ENCODE peak calls at places on chromosome 17, in six cellular contexts. L is SW480; S is activated T-helper 2 cell treated with anti-CD3 and anti-CD28 coated beads, Interferon-gamma antibody, Interleukin-2, Interleukin-4, amounts not matched to agents 10 μg/mL and 5 μg/mL and 100 μg/mL, durations not matched to agents 14 hours and 24 hours and 36 hours; N is activated T-cell treated with anti-CD3 and anti-CD28 coated beads, Interleukin-2, amount 50 U/mL, for 4 hours; X is activated CD4-positive, alpha-beta T cell treated with anti-CD3 and anti-CD28 coated beads, Interleukin-2, amount 50 U/mL, for 1 hour; P is HTR-8/SVneo. B is an unnamed sample.

GRCh38 chr17:80970044-80970761 is 21.4 kb upstream of the CHMP6 start:
- DNase-seq in L (peak; percentile 24), S (peak; percentile 22), N (peak; percentile 40), X (peak; percentile 53), P (peak; percentile 59), B (peak; percentile 32)

GRCh38 chr17:58324409-58325288 is 3.9 kb downstream of the TSPOAP1 start:
- DNase-seq in L (peak; percentile 42), S (no peak), N (no peak), X (no peak), P (no peak), B (peak; percentile 14)

GRCh38 chr17:79391808-79392233 is 219.0 kb downstream of the RBFOX3 start:
- DNase-seq in L (peak; percentile 73), S (peak; percentile 45), N (peak; percentile 63), X (peak; percentile 62), P (peak; percentile 84), B (peak; percentile 83)

GRCh38 chr17:83180996-83181481 is 101.6 kb downstream of the METRNL start:
- DNase-seq in L (no peak), S (peak; percentile 7), N (no peak), X (no peak), P (no peak), B (no peak)

GRCh38 chr17:6701719-6702118 is 11.4 kb downstream of the SLC13A5 start:
- DNase-seq in L (no peak), S (no peak), N (peak; percentile 16), X (peak; percentile 14), P (peak; percentile 60), B (peak; percentile 21)

GRCh38 chr17:48470388-48471034 is 40.5 kb upstream of the SKAP1 start:
- DNase-seq in L (peak; percentile 87), S (no peak), N (no peak), X (no peak), P (peak; percentile 69), B (no peak)

GRCh38 chr17:73833779-73834613 is 189.8 kb upstream of the SDK2 start:
- DNase-seq in L (no peak), S (no peak), N (no peak), X (no peak), P (no peak), B (no peak)

GRCh38 chr17:50274142-50274944 is at the start of gene TMEM92:
- DNase-seq in L (peak; percentile 46), S (no peak), N (no peak), X (no peak), P (no peak), B (peak; percentile 85)

GRCh38 chr17:43368740-43369506 is 29.9 kb upstream of the ARL4D start:
- DNase-seq in L (peak; percentile 90), S (peak; percentile 60), N (peak; percentile 59), X (peak; percentile 53), P (peak; percentile 25), B (peak; percentile 87)

GRCh38 chr17:10875984-10876555 is 38.2 kb upstream of the PIRT start:
- DNase-seq in L (peak; percentile 48), S (no peak), N (peak; percentile 6), X (peak; percentile 2), P (peak; percentile 31), B (peak; percentile 46)

GRCh38 chr17:47287639-47288038 is 34.0 kb downstream of the ITGB3 start:
- DNase-seq in L (no peak), S (no peak), N (no peak), X (no peak), P (no peak), B (no peak)

GRCh38 chr17:80694992-80695912 is 150.6 kb downstream of the RPTOR start:
- DNase-seq in L (no peak), S (no peak), N (no peak), X (no peak), P (no peak), B (peak; percentile 43)

GRCh38 chr17:8079291-8080207 is 8.0 kb downstream of the ALOX12B start:
- DNase-seq in L (peak; percentile 87), S (peak; percentile 70), N (peak; percentile 75), X (peak; percentile 76), P (peak; percentile 91), B (peak; percentile 75)

GRCh38 chr17:64662774-64663367 is 764 bp upstream of the SMURF2 start:
- DNase-seq in L (peak; percentile 92), S (no peak), N (no peak), X (no peak), P (no peak), B (no peak)

GRCh38 chr17:3796110-3796821 is 4.7 kb downstream of the ITGAE start:
- DNase-seq in L (no peak), S (peak; percentile 68), N (peak; percentile 74), X (peak; percentile 62), P (no peak), B (no peak)

GRCh38 chr17:69762359-69762758 is 312.7 kb upstream of the KCNJ16 start:
- DNase-seq in L (no peak), S (no peak), N (no peak), X (no peak), P (no peak), B (no peak)

GRCh38 chr17:20214807-20215206 is 205.6 kb downstream of the SPECC1 start:
- DNase-seq in L (no peak), S (no peak), N (no peak), X (no peak), P (no peak), B (no peak)

GRCh38 chr17:78315355-78316114 is 44.3 kb downstream of the SOCS3 start:
- DNase-seq in L (peak; percentile 53), S (no peak), N (peak; percentile 68), X (peak; percentile 50), P (peak; percentile 87), B (peak; percentile 87)

GRCh38 chr17:75848523-75849303 is 4.5 kb upstream of the UNC13D start:
- DNase-seq in L (peak; percentile 47), S (peak; percentile 63), N (peak; percentile 84), X (peak; percentile 86), P (no peak), B (peak; percentile 82)

GRCh38 chr17:81097943-81098308 is 63.0 kb downstream of the BAIAP2 start:
- DNase-seq in L (peak; percentile 88), S (no peak), N (no peak), X (no peak), P (no peak), B (peak; percentile 56)

GRCh38 chr17:36544049-36544319 is 735 bp upstream of the GGNBP2 start:
- DNase-seq in L (peak; percentile 63), S (no peak), N (no peak), X (no peak), P (peak; percentile 54), B (no peak)

GRCh38 chr17:65848751-65849150 is 287.3 kb upstream of the AXIN2 start:
- DNase-seq in L (no peak), S (no peak), N (no peak), X (no peak), P (no peak), B (no peak)

GRCh38 chr17:19242323-19242722 is 5.2 kb downstream of the EPN2 start:
- DNase-seq in L (peak; percentile 32), S (no peak), N (no peak), X (no peak), P (no peak), B (peak; percentile 25)

GRCh38 chr17:78366109-78366848 is 6.4 kb upstream of the SOCS3 start:
- DNase-seq in L (peak; percentile 21), S (no peak), N (no peak), X (no peak), P (no peak), B (no peak)

GRCh38 chr17:37489197-37490001 is at the start of gene DUSP14:
- DNase-seq in L (peak; percentile 84), S (peak; percentile 77), N (peak; percentile 78), X (peak; percentile 76), P (peak; percentile 93), B (peak; percentile 99)

GRCh38 chr17:48160177-48160967 is 52.8 kb downstream of the SNX11 start:
- DNase-seq in L (no peak), S (no peak), N (no peak), X (no peak), P (no peak), B (no peak)

GRCh38 chr17:81053043-81053970 is 18.4 kb downstream of the BAIAP2 start:
- DNase-seq in L (no peak), S (no peak), N (no peak), X (no peak), P (no peak), B (no peak)

GRCh38 chr17:9928601-9929341 is 23.7 kb upstream of the RCVRN start:
- DNase-seq in L (peak; percentile 77), S (no peak), N (no peak), X (no peak), P (peak; percentile 75), B (peak; percentile 47)

GRCh38 chr17:6506679-6507231 is 49.6 kb downstream of the PITPNM3 start:
- DNase-seq in L (peak; percentile 46), S (no peak), N (no peak), X (no peak), P (peak; percentile 71), B (peak; percentile 46)

GRCh38 chr17:73010414-73010813 is 82.1 kb downstream of the SLC39A11 start:
- DNase-seq in L (no peak), S (no peak), N (no peak), X (no peak), P (no peak), B (no peak)